ENCODE peak calls at places on chromosomes 6 and 20, in seven cellular contexts. V is iris pigment epithelial cell, A is D341Med, C is kidney tubule cell, N is GM10248, D is activated T-cell treated with anti-CD3 and anti-CD28 coated beads for 1 hour, F is NCI-H748 treated with DMSO at 0.1 percent for 48 hours. M is an unnamed sample.

GRCh38 chr6:34718867-34719441 is 22.4 kb upstream of the ILRUN start:
- DNase-seq in C (no peak), A (no peak), D (no peak), N (no peak), V (no peak), F (no peak), M (no peak)

GRCh38 chr20:25525857-25526256 is 59.5 kb downstream of the NINL start:
- DNase-seq in F (no peak), D (no peak), V (peak), C (peak), A (no peak), N (no peak), M (no peak)

GRCh38 chr6:41427642-41428401 is 92.4 kb downstream of the NCR2 start:
- DNase-seq in N (peak), C (peak), F (peak), D (no peak), A (peak), V (no peak), M (no peak)

GRCh38 chr20:36642136-36642535 is 3.9 kb downstream of the SLA2 start:
- DNase-seq in N (no peak), F (no peak), D (no peak), A (no peak), C (no peak), V (no peak), M (peak)

GRCh38 chr20:21101453-21102251 is 4.5 kb downstream of the LINC00237 start:
- DNase-seq in D (no peak), N (peak), A (peak), V (no peak), F (peak), C (no peak), M (no peak)

GRCh38 chr6:26159417-26160273 is 72.4 kb downstream of the HFE start:
- DNase-seq in N (peak), V (peak), F (peak), C (peak), D (no peak), A (no peak), M (no peak)

GRCh38 chr6:6834356-6835342 is 246.1 kb downstream of the LY86 start:
- DNase-seq in C (peak), V (no peak), D (no peak), F (peak), N (no peak), A (peak), M (no peak)

GRCh38 chr20:20498081-20498861 is 130.4 kb downstream of the INSM1 start:
- DNase-seq in N (no peak), C (no peak), D (no peak), A (no peak), V (peak), F (no peak), M (no peak)

GRCh38 chr6:81767163-81768000 is 14.9 kb upstream of the TENT5A start:
- DNase-seq in V (no peak), A (no peak), D (no peak), C (peak), N (no peak), F (no peak), M (no peak)

M was measured in GDM1.